ENCODE peak calls at places on chromosomes 7 and 10, in seven cellular contexts. O is GM10248, P is WTC11, F is fibroblast of the aortic adventitia, C is GM20000, B is GM12878, H is tibial artery. D is an unnamed sample.

GRCh38 chr10:92419740-92420553 is 129.0 kb downstream of the MARCHF5 start:
- DNase-seq in B (no peak), F (peak; percentile 30), P (peak; percentile 63), O (no peak), C (peak; percentile 38), H (no peak), D (peak; percentile 5)

GRCh38 chr7:24894670-24895221 is 85.2 kb downstream of the OSBPL3 start:
- DNase-seq in B (no peak), H (no peak), O (no peak), P (peak; percentile 56), F (peak; percentile 25), C (no peak), D (no peak)

GRCh38 chr7:12759112-12759511 is 71.7 kb downstream of the ARL4A start:
- DNase-seq in F (peak; percentile 55), C (no peak), B (no peak), P (no peak), O (no peak), H (no peak), D (no peak)

GRCh38 chr7:71132521-71133231 is 732 bp downstream of the GALNT17 start:
- DNase-seq in P (peak; percentile 62), C (no peak), F (no peak), O (no peak), H (peak; percentile 70), B (no peak), D (no peak)

GRCh38 chr7:26156454-26157365 is 4.7 kb downstream of the NFE2L3 start:
- DNase-seq in P (no peak), B (peak; percentile 84), O (peak; percentile 43), C (peak; percentile 61), F (peak; percentile 90), H (no peak), D (peak; percentile 77)

GRCh38 chr10:21858455-21858854 is 145.1 kb downstream of the DNAJC1 start:
- DNase-seq in F (no peak), B (no peak), C (no peak), P (no peak), H (no peak), O (no peak), D (no peak)

GRCh38 chr7:28041508-28042314 is 138.9 kb downstream of the JAZF1 start:
- DNase-seq in H (no peak), F (peak; percentile 83), C (no peak), P (no peak), O (no peak), B (no peak), D (no peak)

GRCh38 chr10:119480667-119481066 is 61.9 kb downstream of the RGS10 start:
- DNase-seq in P (no peak), H (no peak), B (no peak), O (no peak), C (no peak), F (peak; percentile 13), D (no peak)

GRCh38 chr7:41507686-41508268 is 195.1 kb downstream of the INHBA start:
- DNase-seq in F (no peak), O (no peak), H (no peak), P (no peak), C (no peak), B (no peak), D (no peak)

GRCh38 chr7:94355389-94355788 is 39.3 kb upstream of the COL1A2 start:
- DNase-seq in F (peak; percentile 65), C (no peak), P (no peak), B (no peak), H (no peak), O (no peak), D (no peak)

GRCh38 chr7:88546808-88547207 is 212.7 kb upstream of the ZNF804B start:
- DNase-seq in C (peak; percentile 42), O (peak; percentile 19), B (peak; percentile 20), F (no peak), H (no peak), P (peak; percentile 48), D (peak; percentile 51)

GRCh38 chr10:124860426-124860825 is 58.8 kb downstream of the ABRAXAS2 start:
- DNase-seq in P (no peak), B (no peak), F (no peak), O (no peak), C (no peak), H (no peak), D (no peak)

GRCh38 chr7:7742223-7742622 is 23.8 kb upstream of the RPA3 start:
- DNase-seq in F (no peak), O (no peak), C (no peak), P (peak; percentile 15), H (no peak), B (no peak), D (no peak)

GRCh38 chr7:28958235-28958945 is at the start of gene TRIL:
- DNase-seq in P (peak; percentile 74), F (peak; percentile 69), O (peak; percentile 16), C (peak; percentile 23), H (peak; percentile 74), B (no peak), D (peak; percentile 25)

GRCh38 chr7:37592366-37592765 is 91.2 kb upstream of the GPR141 start:
- DNase-seq in B (peak; percentile 4), C (no peak), H (no peak), P (no peak), F (no peak), O (no peak), D (no peak)

GRCh38 chr7:29651467-29651866 is 87.8 kb downstream of the PRR15 start:
- DNase-seq in H (no peak), B (no peak), C (no peak), P (no peak), F (no peak), O (no peak), D (no peak)

GRCh38 chr7:139613971-139614411 is 90.5 kb downstream of the CLEC2L start:
- DNase-seq in O (no peak), C (no peak), P (peak; percentile 45), F (no peak), H (no peak), B (no peak), D (no peak)

GRCh38 chr7:54811016-54811924 is 52.3 kb upstream of the SEC61G start:
- DNase-seq in F (peak; percentile 90), H (no peak), C (no peak), O (no peak), B (no peak), P (no peak), D (no peak)

GRCh38 chr7:147207988-147208387 is 1091.4 kb downstream of the CNTNAP2 start:
- DNase-seq in O (no peak), F (no peak), C (no peak), P (peak; percentile 19), B (no peak), H (no peak), D (no peak)

GRCh38 chr10:75272896-75273295 is 37.1 kb upstream of the COMTD1 start:
- DNase-seq in O (no peak), H (no peak), F (no peak), B (no peak), C (no peak), P (no peak), D (no peak)

GRCh38 chr10:126049741-126050140 is 153.4 kb downstream of the FANK1 start:
- DNase-seq in B (no peak), C (no peak), O (peak; percentile 5), H (peak; percentile 79), P (no peak), F (peak; percentile 86), D (no peak)

GRCh38 chr10:110022716-110023504 is 15.1 kb downstream of the ADD3 start:
- DNase-seq in F (no peak), P (no peak), C (no peak), H (no peak), B (no peak), O (no peak), D (no peak)

GRCh38 chr10:43042503-43043341 is 34.1 kb upstream of the RET start:
- DNase-seq in C (no peak), O (no peak), B (no peak), H (peak; percentile 52), P (peak; percentile 56), F (no peak), D (no peak)

GRCh38 chr10:75014516-75015230 is 96.8 kb upstream of the SAMD8 start:
- DNase-seq in O (no peak), F (no peak), B (no peak), P (no peak), H (no peak), C (no peak), D (peak; percentile 43)

DNA sequence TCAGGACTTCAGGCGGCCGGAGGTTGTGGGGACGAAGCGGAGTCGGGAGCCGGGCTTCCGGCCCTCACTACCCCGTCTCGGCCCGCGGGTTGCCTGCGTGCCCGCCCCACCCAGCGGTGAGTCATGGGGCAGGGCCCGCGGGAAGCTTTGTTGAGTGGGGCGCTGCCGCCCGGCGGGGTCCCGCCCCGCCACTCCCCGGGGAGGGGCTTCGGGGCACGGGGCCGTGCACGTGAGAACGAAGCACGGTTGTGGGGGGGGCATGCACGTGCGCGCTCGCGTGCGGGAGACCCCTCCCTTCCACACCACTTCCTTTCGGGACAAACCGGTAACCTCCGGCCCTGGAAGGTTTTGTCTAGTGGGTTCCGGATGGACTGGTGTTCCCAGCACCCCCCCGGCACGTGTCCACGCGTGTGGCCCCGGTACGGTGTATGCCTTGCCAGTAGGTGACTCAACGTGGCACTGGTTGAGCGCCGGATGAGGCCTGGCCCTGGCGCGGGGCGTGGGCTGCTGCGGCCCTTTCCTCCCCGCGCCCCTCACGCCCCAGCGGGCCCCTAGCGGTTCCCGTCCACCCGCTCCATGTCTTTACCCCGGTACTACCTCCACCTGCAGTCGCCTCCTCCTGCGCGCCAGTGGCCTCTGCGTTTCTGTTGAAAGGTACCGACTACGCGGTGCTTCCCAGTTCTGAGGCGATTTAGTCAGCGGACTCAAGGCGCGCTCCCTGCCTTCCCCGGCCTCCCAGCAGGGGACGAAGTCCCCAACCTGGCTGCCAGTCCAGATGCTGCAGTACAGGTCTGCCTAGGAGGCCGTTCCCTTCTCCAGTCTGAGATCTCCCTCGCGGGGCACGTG is 3.1 kb downstream of the ADIRF start:
- DNase-seq in B (peak; percentile 55), F (peak; percentile 85), P (peak; percentile 66), C (peak; percentile 93), O (peak; percentile 89), H (peak; percentile 98), D (peak; percentile 76)
- TF ChIP-seq CTCF in B (peak; percentile 12), F (no peak), P (no peak), C (no peak), O (no peak), H (peak; percentile 12), D (no peak)

DNA sequence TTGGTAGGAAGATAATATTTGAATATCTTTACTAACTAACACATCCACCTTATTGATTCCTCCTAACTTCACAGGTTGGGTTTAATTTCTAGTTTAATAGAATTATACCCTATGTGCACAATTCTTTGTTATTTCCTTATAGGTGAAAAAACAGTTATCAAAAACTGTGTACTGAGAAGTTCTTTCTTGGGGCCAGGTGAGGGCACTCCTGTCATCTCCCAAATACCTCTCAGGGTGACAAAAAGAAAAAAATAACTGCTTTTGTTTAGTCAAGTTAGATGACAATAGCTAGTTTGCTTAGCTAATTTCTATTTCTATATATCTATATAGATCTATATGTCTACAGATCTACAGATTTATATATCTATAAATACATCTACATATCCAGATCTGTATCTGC is 10.1 kb downstream of the FZD8 start:
- DNase-seq in B (no peak), P (no peak), C (no peak), O (no peak), H (no peak), F (no peak), D (no peak)
- TF ChIP-seq CTCF in B (no peak), P (no peak), C (no peak), O (no peak), H (no peak), F (no peak), D (no peak)

GRCh38 chr7:79361214-79361613 is 92.3 kb downstream of the MAGI2 start:
- DNase-seq in H (no peak), C (no peak), P (peak; percentile 16), O (no peak), B (no peak), F (no peak), D (no peak)
- TF ChIP-seq CTCF in H (no peak), C (no peak), P (peak; percentile 37), O (no peak), B (peak; percentile 12), F (no peak), D (no peak)

GRCh38 chr10:91410638-91411367 is 659 bp downstream of the HECTD2 start:
- DNase-seq in B (no peak), O (peak; percentile 17), H (no peak), P (no peak), F (peak; percentile 37), C (peak; percentile 31), D (peak; percentile 60)
- TF ChIP-seq CTCF in B (no peak), O (no peak), H (no peak), P (no peak), F (no peak), C (no peak), D (no peak)

D was measured in activated CD8-positive, alpha-beta T cell treated with anti-CD3 and anti-CD28 coated beads for 36 hours.